ENCODE peak calls at places on chromosomes 12 and 14, in ten cellular contexts. L is fibroblast of mammary gland, V is GM23338, Y is breast epithelium, J is HFF-Myc, W is progenitor cell of endocrine pancreas, Z is astrocyte, K is brain microvascular endothelial cell, D is fibroblast of pulmonary artery, C is mesothelial cell of epicardium. P is an unnamed sample.
A peak's percentile ranks its signal among the peaks of the same experiment; 100 is the strongest.

GRCh38 chr12:31962076-31962475 is 2.9 kb downstream of the RESF1 start:
- DNase-seq in L (no peak), V (no peak), Y (no peak), J (no peak), W (no peak), Z (no peak), K (no peak), D (no peak), C (no peak), P (no peak)

GRCh38 chr12:11970155-11970520 is 100.6 kb upstream of the BCL2L14 start:
- DNase-seq in L (no peak), V (no peak), Y (no peak), J (no peak), W (no peak), Z (no peak), K (no peak), D (no peak), C (no peak), P (no peak)

GRCh38 chr14:104293231-104293841 is 154.9 kb downstream of the KIF26A start:
- DNase-seq in L (no peak), V (no peak), Y (peak; percentile 24), J (no peak), W (no peak), Z (no peak), K (no peak), D (no peak), C (peak; percentile 8), P (no peak)

GRCh38 chr12:117595751-117596150 is 234.3 kb upstream of the NOS1 start:
- DNase-seq in L (no peak), V (no peak), Y (no peak), J (no peak), W (no peak), Z (no peak), K (no peak), D (no peak), C (no peak), P (no peak)

GRCh38 chr12:46222642-46223041 is 46.2 kb downstream of the SLC38A1 start:
- DNase-seq in L (no peak), V (no peak), Y (no peak), J (no peak), W (no peak), Z (no peak), K (no peak), D (no peak), C (no peak), P (no peak)

GRCh38 chr14:46198676-46199075 is 452.9 kb downstream of the RPL10L start:
- DNase-seq in L (peak; percentile 31), V (no peak), Y (no peak), J (no peak), W (no peak), Z (no peak), K (no peak), D (no peak), C (no peak), P (no peak)

GRCh38 chr12:67705394-67706370 is 57.1 kb downstream of the DYRK2 start:
- DNase-seq in L (peak; percentile 84), V (no peak), Y (no peak), J (peak; percentile 85), W (no peak), Z (peak; percentile 84), K (peak; percentile 88), D (peak; percentile 64), C (no peak), P (peak; percentile 87)

GRCh38 chr14:105065280-105066228 is at the start of gene GPR132:
- DNase-seq in L (no peak), V (no peak), Y (no peak), J (no peak), W (no peak), Z (peak; percentile 42), K (no peak), D (peak; percentile 14), C (no peak), P (no peak)

GRCh38 chr12:16606201-16606849 is 363 bp upstream of the LMO3 start:
- DNase-seq in L (peak; percentile 29), V (peak; percentile 86), Y (no peak), J (no peak), W (peak; percentile 56), Z (peak; percentile 27), K (peak; percentile 9), D (peak; percentile 65), C (no peak), P (peak; percentile 32)

GRCh38 chr12:27782481-27782880 is 2.4 kb upstream of the MANSC4 start:
- DNase-seq in L (no peak), V (no peak), Y (no peak), J (no peak), W (no peak), Z (no peak), K (no peak), D (no peak), C (no peak), P (no peak)

GRCh38 chr14:51458563-51458955 is 193.2 kb upstream of the FRMD6 start:
- DNase-seq in L (peak; percentile 98), V (no peak), Y (no peak), J (peak; percentile 32), W (no peak), Z (peak; percentile 97), K (peak; percentile 89), D (peak; percentile 45), C (no peak), P (peak; percentile 71)

GRCh38 chr12:75724913-75725312 is 213.5 kb upstream of the KRR1 start:
- DNase-seq in L (peak; percentile 92), V (no peak), Y (no peak), J (peak; percentile 96), W (no peak), Z (peak; percentile 85), K (peak; percentile 83), D (peak; percentile 89), C (no peak), P (peak; percentile 80)

GRCh38 chr12:95326855-95327254 is 109.2 kb downstream of the VEZT start:
- DNase-seq in L (no peak), V (no peak), Y (no peak), J (no peak), W (no peak), Z (no peak), K (no peak), D (no peak), C (no peak), P (no peak)

GRCh38 chr14:61925732-61926445 is 163.7 kb downstream of the SNAPC1 start:
- DNase-seq in L (no peak), V (no peak), Y (no peak), J (no peak), W (no peak), Z (peak; percentile 28), K (no peak), D (no peak), C (no peak), P (peak; percentile 25)

GRCh38 chr14:61927521-61927920 is 165.3 kb downstream of the SNAPC1 start:
- DNase-seq in L (peak; percentile 19), V (peak; percentile 53), Y (no peak), J (no peak), W (no peak), Z (peak; percentile 84), K (peak; percentile 62), D (peak; percentile 16), C (no peak), P (peak; percentile 57)

GRCh38 chr14:61925043-61925442 is 162.8 kb downstream of the SNAPC1 start:
- DNase-seq in L (no peak), V (peak; percentile 74), Y (no peak), J (no peak), W (no peak), Z (peak; percentile 15), K (peak; percentile 28), D (peak; percentile 5), C (no peak), P (no peak)

GRCh38 chr14:61927015-61927414 is 164.8 kb downstream of the SNAPC1 start:
- DNase-seq in L (no peak), V (no peak), Y (no peak), J (no peak), W (no peak), Z (peak; percentile 73), K (peak; percentile 31), D (no peak), C (no peak), P (peak; percentile 75)

GRCh38 chr14:61923348-61923747 is 161.1 kb downstream of the SNAPC1 start:
- DNase-seq in L (peak; percentile 18), V (peak; percentile 46), Y (no peak), J (no peak), W (no peak), Z (peak; percentile 6), K (peak; percentile 29), D (peak; percentile 5), C (no peak), P (peak; percentile 51)
- TF ChIP-seq CTCF in L (peak; percentile 25), V (peak; percentile 62), Y (no peak), J (peak; percentile 36), W (peak; percentile 11), Z (peak; percentile 38), K (peak; percentile 68), D (no peak), C (no peak), P (peak; percentile 84)

GRCh38 chr14:23006544-23007419 is 3.2 kb downstream of the C14orf93 start:
- DNase-seq in L (peak; percentile 98), V (peak; percentile 98), Y (peak; percentile 95), J (peak; percentile 96), W (peak; percentile 95), Z (peak; percentile 92), K (peak; percentile 95), D (peak; percentile 99), C (peak; percentile 94), P (peak; percentile 97)
- TF ChIP-seq CTCF in L (peak; percentile 23), V (no peak), Y (no peak), J (peak; percentile 3), W (peak; percentile 33), Z (no peak), K (peak; percentile 58), D (peak; percentile 33), C (no peak), P (peak; percentile 55)

DNA sequence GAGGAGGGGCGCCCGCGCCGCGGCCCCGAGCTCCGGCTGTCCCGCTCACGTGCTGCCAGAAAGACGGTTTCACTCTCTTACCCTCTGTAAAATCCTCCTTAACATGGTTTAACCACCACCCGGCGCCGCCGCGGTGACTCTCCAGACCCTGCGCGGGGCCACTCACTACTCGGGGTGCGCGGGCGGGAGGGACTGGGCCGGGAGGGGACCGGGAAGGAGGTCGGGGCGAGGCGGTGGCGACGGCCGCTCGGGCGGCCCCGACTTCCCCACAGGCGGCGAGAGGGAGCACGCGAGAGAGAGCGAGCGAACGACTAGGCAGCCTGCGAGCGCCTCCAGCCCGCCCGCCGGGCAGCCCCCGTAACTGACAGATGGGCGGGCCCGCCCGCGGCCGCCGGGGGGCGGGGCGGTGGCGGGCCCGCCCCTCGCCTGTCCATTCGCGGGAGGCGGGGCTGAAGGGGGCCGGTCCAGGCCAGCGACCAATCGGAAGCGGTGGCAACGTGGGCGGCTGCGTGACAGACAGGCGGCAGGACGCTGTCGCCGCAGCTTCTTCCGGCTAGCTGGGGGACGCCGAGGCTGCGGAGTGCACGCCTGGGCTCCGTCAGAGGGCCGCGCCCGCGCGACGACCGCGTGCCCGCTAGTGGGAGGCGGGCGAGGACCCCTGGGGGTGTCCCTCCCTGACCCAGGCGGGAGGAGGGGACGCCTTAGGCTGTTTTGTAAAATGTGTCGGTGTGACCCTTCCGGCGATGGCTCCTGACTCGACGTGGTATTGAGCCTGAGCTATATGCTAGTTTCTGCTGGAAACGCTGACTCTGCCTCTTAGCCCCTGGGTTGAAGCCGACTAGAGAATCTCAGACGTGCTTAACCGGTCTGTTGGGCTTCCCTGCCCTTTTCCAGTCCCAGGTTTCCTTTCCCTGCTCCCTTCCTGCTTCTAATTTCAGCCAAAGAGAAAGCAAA is at the start of gene EEA1:
- DNase-seq in L (peak; percentile 91), V (peak; percentile 97), Y (peak; percentile 94), J (peak; percentile 83), W (peak; percentile 91), Z (peak; percentile 88), K (peak; percentile 94), D (peak; percentile 96), C (peak; percentile 94), P (peak; percentile 96)
- TF ChIP-seq CTCF in L (no peak), V (no peak), Y (no peak), J (no peak), W (peak; percentile 18), Z (no peak), K (no peak), D (no peak), C (no peak), P (peak; percentile 56)

GRCh38 chr14:91060472-91061308 is at the start of gene RPS6KA5:
- DNase-seq in L (peak; percentile 100), V (peak; percentile 100), Y (peak; percentile 100), J (peak; percentile 100), W (peak; percentile 99), Z (peak; percentile 100), K (peak; percentile 100), D (peak; percentile 100), C (peak; percentile 100), P (peak; percentile 100)
- TF ChIP-seq CTCF in L (no peak), V (no peak), Y (peak; percentile 46), J (no peak), W (no peak), Z (no peak), K (no peak), D (no peak), C (no peak), P (no peak)

P was measured in HFFc6.